ENCODE peak calls at places on chromosomes 12 and 14, in nine cellular contexts. Z is mesothelial cell of epicardium, B is Calu3, E is thoracic aorta, Y is AG04450, O is tibial nerve, A is HFFc6, R is astrocyte of the spinal cord, G is psoas muscle. C is an unnamed sample.

GRCh38 chr14:58299665-58300202 is 1.4 kb downstream of the ARID4A start:
- DNase-seq in Z (peak), B (peak), E (no peak), Y (no peak), O (no peak), A (no peak), R (peak), G (no peak), C (no peak)

GRCh38 chr12:122871851-122872785 is 23.8 kb downstream of the VPS37B start:
- DNase-seq in Z (no peak), B (peak), E (no peak), Y (no peak), O (no peak), A (peak), R (peak), G (no peak), C (no peak)

GRCh38 chr12:120397827-120398563 is 29.0 kb upstream of the MSI1 start:
- DNase-seq in Z (no peak), B (no peak), E (no peak), Y (no peak), O (no peak), A (no peak), R (peak), G (no peak), C (no peak)

GRCh38 chr12:52055781-52056711 is 4.8 kb downstream of the NR4A1 start:
- DNase-seq in Z (no peak), B (no peak), E (no peak), Y (no peak), O (peak), A (no peak), R (no peak), G (no peak), C (no peak)

GRCh38 chr12:93699271-93700141 is 22.3 kb downstream of the CRADD start:
- DNase-seq in Z (no peak), B (no peak), E (no peak), Y (peak), O (no peak), A (peak), R (peak), G (no peak), C (no peak)

GRCh38 chr12:50625029-50625875 is 120.5 kb downstream of the DIP2B start:
- DNase-seq in Z (no peak), B (no peak), E (no peak), Y (no peak), O (no peak), A (no peak), R (no peak), G (no peak), C (no peak)

GRCh38 chr12:1594045-1594294 is 411 bp downstream of the FBXL14 start:
- DNase-seq in Z (peak), B (peak), E (no peak), Y (no peak), O (no peak), A (peak), R (peak), G (peak), C (no peak)

GRCh38 chr14:93982684-93983007 is 6.3 kb upstream of the ASB2 start:
- DNase-seq in Z (no peak), B (no peak), E (no peak), Y (no peak), O (no peak), A (no peak), R (no peak), G (no peak), C (no peak)

GRCh38 chr12:125412506-125412905 is 347.3 kb downstream of the AACS start:
- DNase-seq in Z (no peak), B (no peak), E (no peak), Y (no peak), O (no peak), A (no peak), R (no peak), G (no peak), C (no peak)

GRCh38 chr14:30227871-30228270 is 300.2 kb upstream of the PRKD1 start:
- DNase-seq in Z (no peak), B (peak), E (peak), Y (no peak), O (peak), A (peak), R (peak), G (peak), C (no peak)

GRCh38 chr14:101005447-101005846 is 101.9 kb upstream of the RTL1 start:
- DNase-seq in Z (no peak), B (no peak), E (no peak), Y (no peak), O (no peak), A (no peak), R (no peak), G (peak), C (no peak)

GRCh38 chr14:99347561-99347960 is 75.6 kb upstream of the BCL11B start:
- DNase-seq in Z (no peak), B (no peak), E (no peak), Y (no peak), O (no peak), A (no peak), R (no peak), G (no peak), C (no peak)

GRCh38 chr12:105084251-105085250 is at the start of gene ALDH1L2:
- DNase-seq in Z (peak), B (peak), E (peak), Y (peak), O (peak), A (peak), R (peak), G (peak), C (peak)

GRCh38 chr12:88393017-88393767 is 187.1 kb downstream of the KITLG start:
- DNase-seq in Z (no peak), B (peak), E (no peak), Y (no peak), O (no peak), A (no peak), R (peak), G (no peak), C (no peak)

GRCh38 chr12:2017724-2018337 is 13.6 kb upstream of the DCP1B start:
- DNase-seq in Z (no peak), B (no peak), E (no peak), Y (no peak), O (no peak), A (no peak), R (no peak), G (no peak), C (no peak)

GRCh38 chr12:75479963-75480461 is 543 bp upstream of the GLIPR1 start:
- DNase-seq in Z (no peak), B (no peak), E (no peak), Y (no peak), O (no peak), A (peak), R (peak), G (no peak), C (no peak)

GRCh38 chr14:103391048-103391447 is 5.8 kb downstream of the MARK3 start:
- DNase-seq in Z (no peak), B (peak), E (no peak), Y (peak), O (no peak), A (peak), R (peak), G (no peak), C (no peak)

GRCh38 chr12:124399622-124400021 is 104.7 kb downstream of the RFLNA start:
- DNase-seq in Z (no peak), B (peak), E (no peak), Y (no peak), O (no peak), A (no peak), R (no peak), G (no peak), C (no peak)

GRCh38 chr12:58537278-58537677 is 383.0 kb downstream of the LRIG3 start:
- DNase-seq in Z (no peak), B (no peak), E (no peak), Y (peak), O (no peak), A (peak), R (peak), G (no peak), C (no peak)

GRCh38 chr14:69005432-69006148 is 26.5 kb upstream of the ACTN1 start:
- DNase-seq in Z (no peak), B (peak), E (peak), Y (peak), O (peak), A (peak), R (peak), G (peak), C (peak)

GRCh38 chr14:69001375-69001774 is 22.3 kb upstream of the ACTN1 start:
- DNase-seq in Z (no peak), B (no peak), E (no peak), Y (no peak), O (no peak), A (no peak), R (no peak), G (no peak), C (no peak)

GRCh38 chr14:69004731-69005431 is 25.8 kb upstream of the ACTN1 start:
- DNase-seq in Z (no peak), B (peak), E (no peak), Y (no peak), O (no peak), A (no peak), R (peak), G (no peak), C (no peak)

GRCh38 chr14:69003626-69004025 is 24.5 kb upstream of the ACTN1 start:
- DNase-seq in Z (no peak), B (no peak), E (no peak), Y (no peak), O (no peak), A (no peak), R (no peak), G (no peak), C (no peak)

DNA sequence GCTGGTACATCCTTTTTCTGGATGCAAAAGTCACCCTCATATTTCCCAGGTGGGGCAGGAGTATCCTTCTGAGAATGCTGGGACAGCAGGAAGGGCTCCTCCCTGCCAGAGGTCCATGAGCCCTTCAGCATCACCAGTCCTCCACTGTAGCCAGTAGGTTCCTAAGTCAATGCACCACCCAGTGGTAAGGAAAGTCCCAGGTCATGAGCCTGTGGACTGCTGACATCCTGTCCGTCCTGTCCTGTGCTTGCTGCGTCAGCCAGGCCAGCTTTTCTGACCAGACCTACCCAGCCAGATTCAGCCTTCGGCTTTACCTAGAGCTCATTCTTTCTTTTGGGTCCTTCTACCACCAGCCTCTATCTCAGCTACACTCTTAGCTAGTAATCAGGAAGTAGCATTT is 23.0 kb upstream of the ACTN1 start:
- DNase-seq in Z (no peak), B (peak), E (no peak), Y (no peak), O (no peak), A (no peak), R (no peak), G (no peak), C (no peak)
- TF ChIP-seq CTCF in Z (no peak), B (peak), E (peak), Y (peak), O (no peak), A (peak), R (peak), G (peak), C (no peak)

GRCh38 chr12:111155020-111155419 is 213.9 kb downstream of the PHETA1 start:
- DNase-seq in Z (no peak), B (no peak), E (no peak), Y (no peak), O (no peak), A (no peak), R (no peak), G (no peak), C (no peak)

GRCh38 chr12:111155521-111155920 is 213.4 kb downstream of the PHETA1 start:
- DNase-seq in Z (no peak), B (no peak), E (no peak), Y (no peak), O (no peak), A (no peak), R (no peak), G (no peak), C (no peak)

GRCh38 chr12:111157486-111157885 is 211.4 kb downstream of the PHETA1 start:
- DNase-seq in Z (no peak), B (no peak), E (no peak), Y (no peak), O (no peak), A (no peak), R (no peak), G (no peak), C (no peak)

GRCh38 chr12:111154180-111154579 is 214.7 kb downstream of the PHETA1 start:
- DNase-seq in Z (no peak), B (no peak), E (no peak), Y (no peak), O (no peak), A (no peak), R (no peak), G (no peak), C (no peak)

GRCh38 chr12:111156304-111156703 is 212.6 kb downstream of the PHETA1 start:
- DNase-seq in Z (no peak), B (no peak), E (no peak), Y (no peak), O (no peak), A (no peak), R (no peak), G (no peak), C (no peak)
- TF ChIP-seq CTCF in Z (no peak), B (no peak), E (no peak), Y (no peak), O (no peak), A (no peak), R (no peak), G (no peak), C (no peak)

GRCh38 chr12:39958377-39958776 is 147.5 kb downstream of the SLC2A13 start:
- DNase-seq in Z (no peak), B (no peak), E (no peak), Y (no peak), O (no peak), A (no peak), R (no peak), G (no peak), C (no peak)
- TF ChIP-seq CTCF in Z (no peak), B (no peak), E (no peak), Y (peak), O (no peak), A (no peak), R (peak), G (no peak), C (no peak)

GRCh38 chr14:89849931-89850330 is 104.6 kb downstream of the EFCAB11 start:
- DNase-seq in Z (no peak), B (no peak), E (no peak), Y (no peak), O (no peak), A (peak), R (peak), G (no peak), C (no peak)

GRCh38 chr14:89851031-89851430 is 103.5 kb downstream of the EFCAB11 start:
- DNase-seq in Z (no peak), B (no peak), E (no peak), Y (no peak), O (no peak), A (no peak), R (no peak), G (no peak), C (no peak)

GRCh38 chr14:89845346-89845745 is 109.2 kb downstream of the EFCAB11 start:
- DNase-seq in Z (no peak), B (no peak), E (no peak), Y (peak), O (no peak), A (peak), R (peak), G (no peak), C (no peak)

GRCh38 chr14:89844508-89844907 is 110.0 kb downstream of the EFCAB11 start:
- DNase-seq in Z (no peak), B (no peak), E (no peak), Y (no peak), O (no peak), A (no peak), R (no peak), G (no peak), C (no peak)

GRCh38 chr14:89848165-89848564 is 106.4 kb downstream of the EFCAB11 start:
- DNase-seq in Z (no peak), B (no peak), E (no peak), Y (no peak), O (no peak), A (peak), R (peak), G (no peak), C (no peak)
- TF ChIP-seq CTCF in Z (no peak), B (no peak), E (peak), Y (peak), O (peak), A (peak), R (peak), G (no peak), C (no peak)

DNA sequence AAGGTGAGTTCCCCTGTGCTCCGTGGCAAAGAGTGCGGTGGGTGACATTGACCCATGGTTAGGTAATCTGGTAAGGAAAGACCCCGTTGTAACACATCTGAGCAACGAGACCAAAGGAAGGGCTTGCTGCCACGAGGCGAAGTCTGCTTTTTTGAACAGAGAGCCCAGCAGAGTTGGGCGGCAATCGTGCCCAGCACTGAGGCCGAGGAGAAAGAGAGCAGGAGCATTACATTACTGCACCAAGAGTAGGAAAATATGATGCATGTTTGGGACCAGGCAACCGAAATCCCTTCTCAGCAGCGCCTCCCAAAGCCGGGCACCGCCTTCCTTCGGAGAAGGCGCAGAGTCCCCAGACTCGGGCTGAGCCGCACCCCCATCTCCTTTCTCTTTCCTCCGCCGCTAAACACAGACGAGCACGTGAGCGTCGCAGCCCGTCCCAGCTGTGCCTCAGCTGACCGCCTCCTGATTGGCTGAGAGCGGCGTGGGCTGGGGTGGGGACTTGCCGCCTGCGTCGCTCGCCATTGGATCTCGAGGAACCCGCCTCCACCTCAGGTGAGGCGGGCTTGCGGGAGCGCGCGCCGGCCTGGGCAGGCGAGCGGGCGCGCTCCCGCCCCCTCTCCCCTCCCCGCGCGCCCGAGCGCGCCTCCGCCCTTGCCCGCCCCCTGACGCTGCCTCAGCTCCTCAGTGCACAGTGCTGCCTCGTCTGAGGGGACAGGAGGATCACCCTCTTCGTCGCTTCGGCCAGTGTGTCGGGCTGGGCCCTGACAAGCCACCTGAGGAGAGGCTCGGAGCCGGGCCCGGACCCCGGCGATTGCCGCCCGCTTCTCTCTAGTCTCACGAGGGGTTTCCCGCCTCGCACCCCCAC is at the start of gene HIF1A:
- DNase-seq in Z (peak), B (peak), E (peak), Y (peak), O (peak), A (peak), R (peak), G (peak), C (peak)
- TF ChIP-seq CTCF in Z (no peak), B (no peak), E (no peak), Y (peak), O (no peak), A (peak), R (peak), G (no peak), C (no peak)

GRCh38 chr12:40376533-40377267 is 151.9 kb downstream of the LRRK2 start:
- DNase-seq in Z (no peak), B (no peak), E (no peak), Y (no peak), O (no peak), A (no peak), R (no peak), G (no peak), C (no peak)

GRCh38 chr12:40378721-40379120 is 153.9 kb downstream of the LRRK2 start:
- DNase-seq in Z (no peak), B (no peak), E (no peak), Y (no peak), O (no peak), A (no peak), R (no peak), G (no peak), C (no peak)

GRCh38 chr12:40375076-40375475 is 150.3 kb downstream of the LRRK2 start:
- DNase-seq in Z (no peak), B (no peak), E (no peak), Y (no peak), O (no peak), A (no peak), R (no peak), G (no peak), C (no peak)
- TF ChIP-seq CTCF in Z (no peak), B (no peak), E (no peak), Y (peak), O (no peak), A (peak), R (peak), G (no peak), C (no peak)

C was measured in omental fat pad.